ENCODE peak calls at places on chromosome 7, in four cellular contexts. One of them, this sample, is unnamed.

GRCh38 chr7:139109188-139109982 is at the start of gene ZC3HAV1:
- DNase-seq in effector memory CD4-positive, alpha-beta T cell: peak; percentile 87
- DNase-seq in brain microvascular endothelial cell: peak; percentile 79
- DNase-seq in heart right ventricle: peak; percentile 83
- DNase-seq in this sample: peak; percentile 30

GRCh38 chr7:29345590-29345989 is 151.0 kb downstream of the CHN2 start:
- DNase-seq in effector memory CD4-positive, alpha-beta T cell: no peak
- DNase-seq in brain microvascular endothelial cell: peak; percentile 23
- DNase-seq in heart right ventricle: peak; percentile 41
- DNase-seq in this sample: no peak

GRCh38 chr7:1941464-1942025 is 271.5 kb downstream of the ELFN1 start:
- DNase-seq in effector memory CD4-positive, alpha-beta T cell: no peak
- DNase-seq in brain microvascular endothelial cell: no peak
- DNase-seq in heart right ventricle: peak; percentile 18
- DNase-seq in this sample: no peak

GRCh38 chr7:1432411-1433082 is 26.7 kb downstream of the MICALL2 start:
- DNase-seq in effector memory CD4-positive, alpha-beta T cell: peak; percentile 73
- DNase-seq in brain microvascular endothelial cell: peak; percentile 14
- DNase-seq in heart right ventricle: peak; percentile 78
- DNase-seq in this sample: no peak

GRCh38 chr7:73842248-73842895 is at the start of gene METTL27:
- DNase-seq in effector memory CD4-positive, alpha-beta T cell: peak; percentile 84
- DNase-seq in brain microvascular endothelial cell: peak; percentile 91
- DNase-seq in heart right ventricle: peak; percentile 92
- DNase-seq in this sample: peak; percentile 72

GRCh38 chr7:66734006-66734405 is 6.5 kb upstream of the RABGEF1 start:
- DNase-seq in effector memory CD4-positive, alpha-beta T cell: no peak
- DNase-seq in brain microvascular endothelial cell: no peak
- DNase-seq in heart right ventricle: no peak
- DNase-seq in this sample: no peak

GRCh38 chr7:46660402-46660801 is 739.3 kb upstream of the IGFBP3 start:
- DNase-seq in effector memory CD4-positive, alpha-beta T cell: no peak
- DNase-seq in brain microvascular endothelial cell: no peak
- DNase-seq in heart right ventricle: no peak
- DNase-seq in this sample: no peak

GRCh38 chr7:80414331-80414730 is 97.5 kb downstream of the GNAT3 start:
- DNase-seq in effector memory CD4-positive, alpha-beta T cell: no peak
- DNase-seq in brain microvascular endothelial cell: no peak
- DNase-seq in heart right ventricle: no peak
- DNase-seq in this sample: no peak

GRCh38 chr7:5523052-5523711 is 99.5 kb upstream of the TNRC18 start:
- DNase-seq in effector memory CD4-positive, alpha-beta T cell: no peak
- DNase-seq in brain microvascular endothelial cell: no peak
- DNase-seq in heart right ventricle: no peak
- DNase-seq in this sample: no peak

GRCh38 chr7:128123291-128124037 is 92.2 kb upstream of the LRRC4 start:
- DNase-seq in effector memory CD4-positive, alpha-beta T cell: no peak
- DNase-seq in brain microvascular endothelial cell: no peak
- DNase-seq in heart right ventricle: no peak
- DNase-seq in this sample: no peak

GRCh38 chr7:35624299-35625186 is 70.4 kb downstream of the HERPUD2 start:
- DNase-seq in effector memory CD4-positive, alpha-beta T cell: peak; percentile 21
- DNase-seq in brain microvascular endothelial cell: peak; percentile 33
- DNase-seq in heart right ventricle: peak; percentile 10
- DNase-seq in this sample: no peak

GRCh38 chr7:74606101-74606908 is 51.2 kb upstream of the GTF2I start:
- DNase-seq in effector memory CD4-positive, alpha-beta T cell: no peak
- DNase-seq in brain microvascular endothelial cell: no peak
- DNase-seq in heart right ventricle: peak; percentile 50
- DNase-seq in this sample: peak; percentile 61

GRCh38 chr7:33554576-33554975 is 350.8 kb upstream of the BMPER start:
- DNase-seq in effector memory CD4-positive, alpha-beta T cell: no peak
- DNase-seq in brain microvascular endothelial cell: no peak
- DNase-seq in heart right ventricle: no peak
- DNase-seq in this sample: no peak

GRCh38 chr7:47622946-47623640 is 41.2 kb upstream of the TNS3 start:
- DNase-seq in effector memory CD4-positive, alpha-beta T cell: no peak
- DNase-seq in brain microvascular endothelial cell: peak; percentile 87
- DNase-seq in heart right ventricle: no peak
- DNase-seq in this sample: no peak

GRCh38 chr7:34842782-34843181 is 184.8 kb downstream of the NPSR1 start:
- DNase-seq in effector memory CD4-positive, alpha-beta T cell: no peak
- DNase-seq in brain microvascular endothelial cell: peak; percentile 49
- DNase-seq in heart right ventricle: no peak
- DNase-seq in this sample: no peak

GRCh38 chr7:112056409-112056808 is 149.8 kb downstream of the DOCK4 start:
- DNase-seq in effector memory CD4-positive, alpha-beta T cell: no peak
- DNase-seq in brain microvascular endothelial cell: peak; percentile 37
- DNase-seq in heart right ventricle: no peak
- DNase-seq in this sample: no peak

GRCh38 chr7:54860003-54860775 is 101.2 kb upstream of the SEC61G start:
- DNase-seq in effector memory CD4-positive, alpha-beta T cell: no peak
- DNase-seq in brain microvascular endothelial cell: peak; percentile 38
- DNase-seq in heart right ventricle: no peak
- DNase-seq in this sample: no peak

GRCh38 chr7:12945901-12946300 is 258.5 kb downstream of the ARL4A start:
- DNase-seq in effector memory CD4-positive, alpha-beta T cell: no peak
- DNase-seq in brain microvascular endothelial cell: no peak
- DNase-seq in heart right ventricle: no peak
- DNase-seq in this sample: no peak

GRCh38 chr7:118080947-118081346 is 103.0 kb upstream of the LSM8 start:
- DNase-seq in effector memory CD4-positive, alpha-beta T cell: no peak
- DNase-seq in brain microvascular endothelial cell: peak; percentile 90
- DNase-seq in heart right ventricle: no peak
- DNase-seq in this sample: no peak

GRCh38 chr7:43694399-43694748 is 34.9 kb downstream of the COA1 start:
- DNase-seq in effector memory CD4-positive, alpha-beta T cell: no peak
- DNase-seq in brain microvascular endothelial cell: peak; percentile 70
- DNase-seq in heart right ventricle: no peak
- DNase-seq in this sample: no peak

GRCh38 chr7:30162622-30163124 is 27.9 kb downstream of the MTURN start:
- DNase-seq in effector memory CD4-positive, alpha-beta T cell: no peak
- DNase-seq in brain microvascular endothelial cell: peak; percentile 73
- DNase-seq in heart right ventricle: no peak
- DNase-seq in this sample: no peak

GRCh38 chr7:100720320-100720644 is at the start of gene EPO:
- DNase-seq in effector memory CD4-positive, alpha-beta T cell: no peak
- DNase-seq in brain microvascular endothelial cell: no peak
- DNase-seq in heart right ventricle: no peak
- DNase-seq in this sample: no peak

GRCh38 chr7:6026011-6026819 is 5.0 kb upstream of the ANKRD61 start:
- DNase-seq in effector memory CD4-positive, alpha-beta T cell: peak; percentile 57
- DNase-seq in brain microvascular endothelial cell: peak; percentile 27
- DNase-seq in heart right ventricle: peak; percentile 71
- DNase-seq in this sample: no peak

GRCh38 chr7:107715531-107715930 is 28.4 kb upstream of the CBLL1 start:
- DNase-seq in effector memory CD4-positive, alpha-beta T cell: no peak
- DNase-seq in brain microvascular endothelial cell: peak; percentile 69
- DNase-seq in heart right ventricle: no peak
- DNase-seq in this sample: no peak

GRCh38 chr7:22895491-22895890 is 72.8 kb upstream of the TOMM7 start:
- DNase-seq in effector memory CD4-positive, alpha-beta T cell: no peak
- DNase-seq in brain microvascular endothelial cell: no peak
- DNase-seq in heart right ventricle: no peak
- DNase-seq in this sample: no peak

GRCh38 chr7:142130282-142130681 is 18.8 kb downstream of the MGAM2 start:
- DNase-seq in effector memory CD4-positive, alpha-beta T cell: no peak
- DNase-seq in brain microvascular endothelial cell: peak; percentile 0
- DNase-seq in heart right ventricle: no peak
- DNase-seq in this sample: no peak

GRCh38 chr7:43234968-43235367 is 122.5 kb downstream of the HECW1 start:
- DNase-seq in effector memory CD4-positive, alpha-beta T cell: no peak
- DNase-seq in brain microvascular endothelial cell: no peak
- DNase-seq in heart right ventricle: no peak
- DNase-seq in this sample: no peak

GRCh38 chr7:76011437-76011836 is 17.0 kb upstream of the TMEM120A start:
- DNase-seq in effector memory CD4-positive, alpha-beta T cell: no peak
- DNase-seq in brain microvascular endothelial cell: peak; percentile 82
- DNase-seq in heart right ventricle: peak; percentile 54
- DNase-seq in this sample: no peak

GRCh38 chr7:77458786-77459185 is 42.6 kb upstream of the GSAP start:
- DNase-seq in effector memory CD4-positive, alpha-beta T cell: no peak
- DNase-seq in brain microvascular endothelial cell: no peak
- DNase-seq in heart right ventricle: no peak
- DNase-seq in this sample: no peak

GRCh38 chr7:157386979-157387800 is 50.4 kb downstream of the DNAJB6 start:
- DNase-seq in effector memory CD4-positive, alpha-beta T cell: peak; percentile 85
- DNase-seq in brain microvascular endothelial cell: peak; percentile 87
- DNase-seq in heart right ventricle: peak; percentile 79
- DNase-seq in this sample: peak; percentile 76

GRCh38 chr7:18788026-18788425 is 292.5 kb downstream of the HDAC9 start:
- DNase-seq in effector memory CD4-positive, alpha-beta T cell: no peak
- DNase-seq in brain microvascular endothelial cell: no peak
- DNase-seq in heart right ventricle: no peak
- DNase-seq in this sample: no peak

GRCh38 chr7:22723642-22724041 is 3.4 kb upstream of the IL6 start:
- DNase-seq in effector memory CD4-positive, alpha-beta T cell: no peak
- DNase-seq in brain microvascular endothelial cell: no peak
- DNase-seq in heart right ventricle: no peak
- DNase-seq in this sample: no peak

GRCh38 chr7:139623518-139623917 is 100.0 kb downstream of the CLEC2L start:
- DNase-seq in effector memory CD4-positive, alpha-beta T cell: no peak
- DNase-seq in brain microvascular endothelial cell: no peak
- DNase-seq in heart right ventricle: no peak
- DNase-seq in this sample: no peak

GRCh38 chr7:69962856-69963149 is 364.5 kb downstream of the AUTS2 start:
- DNase-seq in effector memory CD4-positive, alpha-beta T cell: no peak
- DNase-seq in brain microvascular endothelial cell: no peak
- DNase-seq in heart right ventricle: no peak
- DNase-seq in this sample: no peak

GRCh38 chr7:117202511-117202910 is 120.3 kb downstream of the WNT2 start:
- DNase-seq in effector memory CD4-positive, alpha-beta T cell: no peak
- DNase-seq in brain microvascular endothelial cell: no peak
- DNase-seq in heart right ventricle: no peak
- DNase-seq in this sample: no peak

GRCh38 chr7:94655884-94656657 is at the start of gene SGCE:
- DNase-seq in effector memory CD4-positive, alpha-beta T cell: peak; percentile 24
- DNase-seq in brain microvascular endothelial cell: peak; percentile 61
- DNase-seq in heart right ventricle: peak; percentile 73
- DNase-seq in this sample: peak; percentile 72

GRCh38 chr7:94656658-94656924 is 658 bp upstream of the SGCE start:
- DNase-seq in effector memory CD4-positive, alpha-beta T cell: no peak
- DNase-seq in brain microvascular endothelial cell: no peak
- DNase-seq in heart right ventricle: no peak
- DNase-seq in this sample: no peak

GRCh38 chr7:94655562-94655883 is 410 bp downstream of the SGCE start:
- DNase-seq in effector memory CD4-positive, alpha-beta T cell: no peak
- DNase-seq in brain microvascular endothelial cell: no peak
- DNase-seq in heart right ventricle: peak; percentile 22
- DNase-seq in this sample: no peak

GRCh38 chr7:94657771-94658693 is 2.1 kb upstream of the SGCE start:
- DNase-seq in effector memory CD4-positive, alpha-beta T cell: peak; percentile 92
- DNase-seq in brain microvascular endothelial cell: peak; percentile 94
- DNase-seq in heart right ventricle: peak; percentile 91
- DNase-seq in this sample: peak; percentile 69

DNA sequence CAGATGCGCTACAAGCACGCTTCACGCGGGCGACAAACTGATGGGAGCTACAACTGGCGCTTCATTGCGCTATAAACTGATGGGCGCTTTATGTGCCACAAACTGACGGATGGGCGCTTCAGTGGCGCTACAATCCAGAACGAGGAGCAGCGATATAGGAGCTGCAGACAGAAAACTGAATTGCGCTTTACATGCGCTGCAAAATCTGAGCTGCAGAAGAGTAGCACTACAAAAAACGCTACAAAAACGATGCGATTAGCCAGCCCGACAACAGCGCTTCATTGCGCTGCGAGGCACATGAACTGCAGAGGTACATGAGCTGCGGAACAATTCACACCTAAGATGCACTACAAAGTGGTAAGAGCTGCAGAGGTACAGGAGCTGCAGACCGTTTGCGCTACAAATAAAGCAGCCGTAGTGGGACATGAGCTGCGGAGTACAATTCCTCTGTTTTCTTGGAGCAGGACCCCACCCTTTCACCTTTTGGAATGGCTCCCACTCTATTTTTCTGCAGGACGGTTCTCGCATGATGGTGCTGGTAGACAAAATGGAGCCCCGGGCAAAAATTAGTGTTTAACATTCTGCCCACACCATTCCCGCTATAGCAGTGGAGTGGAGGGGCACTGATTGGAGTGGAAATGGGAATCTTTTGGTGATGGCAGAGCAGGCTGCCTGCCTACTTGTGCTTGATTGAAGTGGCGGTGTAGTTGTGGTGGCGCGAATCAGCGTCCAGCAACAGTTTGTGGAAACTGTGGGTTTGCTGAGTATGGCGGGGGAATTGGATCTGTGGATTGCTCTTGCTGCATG is 1.2 kb upstream of the SGCE start:
- DNase-seq in effector memory CD4-positive, alpha-beta T cell: peak; percentile 10
- DNase-seq in brain microvascular endothelial cell: peak; percentile 38
- DNase-seq in heart right ventricle: no peak
- DNase-seq in this sample: no peak
- H3K27ac ChIP-seq in effector memory CD4-positive, alpha-beta T cell: no peak overlapping the region
- H3K27ac ChIP-seq in brain microvascular endothelial cell: no peak overlapping the region
- H3K27ac ChIP-seq in heart right ventricle: no peak overlapping the region
- H3K27ac ChIP-seq in this sample: peak overlapping the region; percentile 70

GRCh38 chr7:25846722-25847121 is 305.3 kb upstream of the NFE2L3 start:
- DNase-seq in effector memory CD4-positive, alpha-beta T cell: no peak
- DNase-seq in brain microvascular endothelial cell: peak; percentile 94
- DNase-seq in heart right ventricle: peak; percentile 80
- DNase-seq in this sample: no peak
- H3K27ac ChIP-seq in effector memory CD4-positive, alpha-beta T cell: no peak overlapping the region
- H3K27ac ChIP-seq in brain microvascular endothelial cell: peak overlapping the region; percentile 97
- H3K27ac ChIP-seq in heart right ventricle: peak overlapping the region; percentile 19
- H3K27ac ChIP-seq in this sample: peak overlapping the region; percentile 67

GRCh38 chr7:104972510-104972909 is 41.5 kb upstream of the KMT2E start:
- DNase-seq in effector memory CD4-positive, alpha-beta T cell: no peak
- DNase-seq in brain microvascular endothelial cell: peak; percentile 42
- DNase-seq in heart right ventricle: no peak
- DNase-seq in this sample: no peak
- H3K27ac ChIP-seq in effector memory CD4-positive, alpha-beta T cell: no peak overlapping the region
- H3K27ac ChIP-seq in brain microvascular endothelial cell: peak overlapping the region; percentile 77
- H3K27ac ChIP-seq in heart right ventricle: peak overlapping the region; percentile 51
- H3K27ac ChIP-seq in this sample: no peak overlapping the region

GRCh38 chr7:11449316-11449715 is 382.7 kb downstream of the THSD7A start:
- DNase-seq in effector memory CD4-positive, alpha-beta T cell: no peak
- DNase-seq in brain microvascular endothelial cell: no peak
- DNase-seq in heart right ventricle: no peak
- DNase-seq in this sample: no peak
- H3K27ac ChIP-seq in effector memory CD4-positive, alpha-beta T cell: no peak overlapping the region
- H3K27ac ChIP-seq in brain microvascular endothelial cell: no peak overlapping the region
- H3K27ac ChIP-seq in heart right ventricle: no peak overlapping the region
- H3K27ac ChIP-seq in this sample: no peak overlapping the region

GRCh38 chr7:148290451-148291005 is 300.0 kb upstream of the C7orf33 start:
- DNase-seq in effector memory CD4-positive, alpha-beta T cell: no peak
- DNase-seq in brain microvascular endothelial cell: no peak
- DNase-seq in heart right ventricle: no peak
- DNase-seq in this sample: no peak
- H3K27ac ChIP-seq in effector memory CD4-positive, alpha-beta T cell: no peak overlapping the region
- H3K27ac ChIP-seq in brain microvascular endothelial cell: no peak overlapping the region
- H3K27ac ChIP-seq in heart right ventricle: no peak overlapping the region
- H3K27ac ChIP-seq in this sample: no peak overlapping the region

GRCh38 chr7:132376361-132377013 is 199.8 kb downstream of the PLXNA4 start:
- DNase-seq in effector memory CD4-positive, alpha-beta T cell: no peak
- DNase-seq in brain microvascular endothelial cell: no peak
- DNase-seq in heart right ventricle: no peak
- DNase-seq in this sample: no peak
- H3K27ac ChIP-seq in effector memory CD4-positive, alpha-beta T cell: no peak overlapping the region
- H3K27ac ChIP-seq in brain microvascular endothelial cell: no peak overlapping the region
- H3K27ac ChIP-seq in heart right ventricle: no peak overlapping the region
- H3K27ac ChIP-seq in this sample: no peak overlapping the region

This sample was measured in caudate nucleus.